ENCODE peak calls at places on chromosomes 7 and 10, in seven cellular contexts. One of them, this sample, is unnamed.

GRCh38 chr7:36084485-36085091 is 68.5 kb upstream of the EEPD1 start:
- DNase-seq in NCI-H1105 treated with DMSO at 0.1 percent for 48 hours: no peak
- DNase-seq in NCI-H446: no peak
- DNase-seq in GM23248: peak
- DNase-seq in NCI-H2029: peak
- DNase-seq in iPS-NIHi11: peak
- DNase-seq in T-cell: no peak
- DNase-seq in this sample: peak

GRCh38 chr7:74527842-74528241 is 74.1 kb downstream of the GTF2IRD1 start:
- DNase-seq in NCI-H1105 treated with DMSO at 0.1 percent for 48 hours: peak
- DNase-seq in NCI-H446: no peak
- DNase-seq in GM23248: no peak
- DNase-seq in NCI-H2029: peak
- DNase-seq in iPS-NIHi11: no peak
- DNase-seq in T-cell: no peak
- DNase-seq in this sample: no peak

GRCh38 chr7:86904949-86905834 is 154.3 kb downstream of the ELAPOR2 start:
- DNase-seq in NCI-H1105 treated with DMSO at 0.1 percent for 48 hours: no peak
- DNase-seq in NCI-H446: no peak
- DNase-seq in GM23248: peak
- DNase-seq in NCI-H2029: peak
- DNase-seq in iPS-NIHi11: peak
- DNase-seq in T-cell: no peak
- DNase-seq in this sample: no peak

GRCh38 chr7:147771344-147771743 is 819.2 kb upstream of the C7orf33 start:
- DNase-seq in NCI-H1105 treated with DMSO at 0.1 percent for 48 hours: no peak
- DNase-seq in NCI-H446: no peak
- DNase-seq in GM23248: no peak
- DNase-seq in NCI-H2029: no peak
- DNase-seq in iPS-NIHi11: no peak
- DNase-seq in T-cell: no peak
- DNase-seq in this sample: no peak

GRCh38 chr7:479115-479947 is 40.3 kb downstream of the PDGFA start:
- DNase-seq in NCI-H1105 treated with DMSO at 0.1 percent for 48 hours: no peak
- DNase-seq in NCI-H446: no peak
- DNase-seq in GM23248: no peak
- DNase-seq in NCI-H2029: no peak
- DNase-seq in iPS-NIHi11: peak
- DNase-seq in T-cell: no peak
- DNase-seq in this sample: no peak

GRCh38 chr7:126302639-126303038 is 950.1 kb downstream of the GRM8 start:
- DNase-seq in NCI-H1105 treated with DMSO at 0.1 percent for 48 hours: no peak
- DNase-seq in NCI-H446: no peak
- DNase-seq in GM23248: no peak
- DNase-seq in NCI-H2029: peak
- DNase-seq in iPS-NIHi11: no peak
- DNase-seq in T-cell: no peak
- DNase-seq in this sample: no peak

GRCh38 chr7:32164341-32164996 is 94.3 kb upstream of the PDE1C start:
- DNase-seq in NCI-H1105 treated with DMSO at 0.1 percent for 48 hours: no peak
- DNase-seq in NCI-H446: peak
- DNase-seq in GM23248: peak
- DNase-seq in NCI-H2029: no peak
- DNase-seq in iPS-NIHi11: peak
- DNase-seq in T-cell: no peak
- DNase-seq in this sample: no peak

GRCh38 chr7:151296202-151296992 is 45.2 kb upstream of the NUB1 start:
- DNase-seq in NCI-H1105 treated with DMSO at 0.1 percent for 48 hours: no peak
- DNase-seq in NCI-H446: no peak
- DNase-seq in GM23248: no peak
- DNase-seq in NCI-H2029: no peak
- DNase-seq in iPS-NIHi11: no peak
- DNase-seq in T-cell: no peak
- DNase-seq in this sample: no peak

GRCh38 chr10:28879875-28880381 is 202.6 kb downstream of the BAMBI start:
- DNase-seq in NCI-H1105 treated with DMSO at 0.1 percent for 48 hours: no peak
- DNase-seq in NCI-H446: no peak
- DNase-seq in GM23248: no peak
- DNase-seq in NCI-H2029: no peak
- DNase-seq in iPS-NIHi11: no peak
- DNase-seq in T-cell: no peak
- DNase-seq in this sample: no peak